ENCODE peak calls at places on chromosome 2, in seven cellular contexts. G, Z, W, D, L, F and O are unnamed samples.

GRCh38 chr2:234386971-234387370 is 109.9 kb downstream of the ARL4C start:
- DNase-seq in G (no peak), Z (no peak), W (no peak), D (no peak), L (no peak), F (no peak), O (no peak)

GRCh38 chr2:239021224-239021623 is 173.3 kb downstream of the TWIST2 start:
- DNase-seq in G (no peak), Z (no peak), W (no peak), D (no peak), L (no peak), F (no peak), O (no peak)

GRCh38 chr2:33437297-33437696 is 39.2 kb upstream of the RASGRP3 start:
- DNase-seq in G (no peak), Z (no peak), W (peak), D (no peak), L (no peak), F (no peak), O (no peak)

GRCh38 chr2:27973592-27973991 is 83.1 kb downstream of the BABAM2 start:
- DNase-seq in G (no peak), Z (no peak), W (peak), D (peak), L (no peak), F (no peak), O (no peak)

GRCh38 chr2:130261970-130262760 is 63.9 kb upstream of the TUBA3E start:
- DNase-seq in G (no peak), Z (no peak), W (peak), D (no peak), L (no peak), F (no peak), O (peak)

GRCh38 chr2:152393377-152393776 is 58.4 kb downstream of the FMNL2 start:
- DNase-seq in G (no peak), Z (no peak), W (no peak), D (no peak), L (no peak), F (no peak), O (no peak)

GRCh38 chr2:85710687-85711577 is 16.8 kb downstream of the GNLY start:
- DNase-seq in G (peak), Z (peak), W (no peak), D (no peak), L (peak), F (no peak), O (no peak)

GRCh38 chr2:163856941-163857340 is 121.1 kb upstream of the FIGN start:
- DNase-seq in G (no peak), Z (no peak), W (peak), D (no peak), L (no peak), F (no peak), O (peak)

GRCh38 chr2:164126960-164127359 is 391.2 kb upstream of the FIGN start:
- DNase-seq in G (no peak), Z (no peak), W (no peak), D (peak), L (no peak), F (peak), O (peak)